ENCODE peak calls at places on chromosome 10, in nine cellular contexts. Z, M, D, E, A, Q, J, I and L are unnamed samples.

GRCh38 chr10:126262971-126263370 is 125.3 kb downstream of the ADAM12 start:
- DNase-seq in I (no peak), A (no peak), E (no peak), D (no peak), J (no peak), M (no peak), Z (no peak), Q (no peak), L (no peak)

GRCh38 chr10:76779821-76780281 is 857.8 kb downstream of the KCNMA1 start:
- DNase-seq in J (no peak), M (no peak), E (no peak), I (no peak), Q (no peak), Z (no peak), D (no peak), A (no peak), L (no peak)

GRCh38 chr10:89115876-89116627 is 91.1 kb downstream of the CH25H start:
- DNase-seq in M (peak), E (no peak), Z (no peak), D (no peak), Q (no peak), I (no peak), A (no peak), J (no peak), L (no peak)

GRCh38 chr10:108735380-108735779 is 1187.9 kb downstream of the XPNPEP1 start:
- DNase-seq in I (no peak), Z (no peak), D (no peak), E (no peak), A (no peak), J (no peak), M (no peak), Q (no peak), L (no peak)

GRCh38 chr10:66784796-66785195 is 141.0 kb upstream of the LRRTM3 start:
- DNase-seq in I (no peak), E (no peak), Q (no peak), D (no peak), A (no peak), J (no peak), Z (no peak), M (no peak), L (no peak)

GRCh38 chr10:114403545-114404161 is 649 bp downstream of the AFAP1L2 start:
- DNase-seq in A (no peak), E (no peak), Q (no peak), I (no peak), D (no peak), J (peak), Z (no peak), M (no peak), L (no peak)

GRCh38 chr10:116748471-116748870 is 6.1 kb upstream of the HSPA12A start:
- DNase-seq in E (no peak), D (no peak), Q (no peak), Z (no peak), A (no peak), I (no peak), J (no peak), M (no peak), L (no peak)

GRCh38 chr10:98344589-98345038 is 70.4 kb downstream of the PYROXD2 start:
- DNase-seq in M (peak), Z (peak), A (peak), J (peak), Q (peak), E (peak), D (no peak), I (no peak), L (no peak)

GRCh38 chr10:17066000-17066399 is 63.6 kb downstream of the CUBN start:
- DNase-seq in Q (no peak), D (no peak), A (no peak), J (no peak), I (no peak), M (no peak), Z (no peak), E (no peak), L (no peak)

GRCh38 chr10:75350791-75351190 is 50.8 kb downstream of the ZNF503 start:
- DNase-seq in D (no peak), A (no peak), Z (no peak), M (no peak), J (no peak), Q (no peak), E (no peak), I (no peak), L (no peak)

GRCh38 chr10:70866424-70866823 is 21.9 kb downstream of the PCBD1 start:
- DNase-seq in J (no peak), I (no peak), E (no peak), D (no peak), M (peak), Z (no peak), A (no peak), Q (no peak), L (no peak)

GRCh38 chr10:27437775-27438174 is 66.3 kb upstream of the RAB18 start:
- DNase-seq in A (no peak), E (no peak), Z (no peak), I (no peak), M (no peak), D (no peak), J (no peak), Q (no peak), L (no peak)

GRCh38 chr10:99619090-99619800 is 994 bp downstream of the SLC25A28 start:
- DNase-seq in J (no peak), D (no peak), E (no peak), M (peak), A (no peak), I (no peak), Q (no peak), Z (no peak), L (no peak)

GRCh38 chr10:271722-272121 is 136.5 kb downstream of the ZMYND11 start:
- DNase-seq in J (no peak), D (no peak), I (no peak), M (no peak), A (no peak), Q (no peak), Z (no peak), E (no peak), L (no peak)

GRCh38 chr10:114520453-114520852 is 116.2 kb upstream of the AFAP1L2 start:
- DNase-seq in J (no peak), Z (no peak), A (no peak), Q (no peak), I (no peak), E (no peak), M (peak), D (no peak), L (no peak)

GRCh38 chr10:27319752-27320561 is 79.4 kb upstream of the ACBD5 start:
- DNase-seq in J (no peak), E (peak), Q (peak), D (no peak), A (peak), M (no peak), Z (peak), I (peak), L (no peak)

GRCh38 chr10:29244978-29245377 is 43.9 kb upstream of the LYZL1 start:
- DNase-seq in D (no peak), Q (no peak), J (no peak), E (no peak), M (no peak), I (no peak), Z (no peak), A (no peak), L (no peak)

GRCh38 chr10:110360857-110361474 is 56.2 kb upstream of the SMNDC1 start:
- DNase-seq in Z (no peak), I (no peak), A (no peak), J (no peak), D (no peak), Q (no peak), E (no peak), M (no peak), L (no peak)

GRCh38 chr10:29546773-29547313 is 87.9 kb downstream of the SVIL start:
- DNase-seq in Z (no peak), D (no peak), E (no peak), Q (no peak), A (no peak), M (no peak), I (no peak), J (no peak), L (no peak)